ENCODE peak calls at places on chromosome 12, in nine cellular contexts. O is hepatic stellate cell; X is GM13976; P is activated T-cell treated with anti-CD3 and anti-CD28 coated beads for 1 hour; F is LoVo; C is stimulated activated CD4-positive, alpha-beta T cell treated with anti-CD3 and anti-CD28 coated beads, TNF-alpha, amount 100 ng/mL, for 1 hour; M is AG08396; Z is HCT116; T is M059J. K is an unnamed sample.

GRCh38 chr12:53004582-53004981 is 1.7 kb upstream of the EIF4B start:
- DNase-seq in Z (no peak), F (no peak), T (peak; percentile 24), M (no peak), P (no peak), O (no peak), X (no peak), C (no peak), K (no peak)

GRCh38 chr12:6116481-6117021 is 7.9 kb downstream of the VWF start:
- DNase-seq in P (no peak), Z (no peak), M (no peak), O (no peak), X (no peak), F (no peak), T (peak; percentile 76), C (no peak), K (no peak)

GRCh38 chr12:72543777-72544467 is 271.8 kb downstream of the TRHDE start:
- DNase-seq in Z (no peak), T (no peak), M (no peak), F (no peak), P (no peak), O (no peak), C (no peak), X (no peak), K (no peak)

GRCh38 chr12:68013181-68013580 is 23.9 kb downstream of the IFNG-AS1 start:
- DNase-seq in P (no peak), C (no peak), F (no peak), X (no peak), Z (no peak), T (no peak), O (no peak), M (no peak), K (no peak)

GRCh38 chr12:31510034-31510433 is 80.9 kb downstream of the DENND5B start:
- DNase-seq in F (no peak), P (no peak), O (no peak), X (no peak), M (no peak), C (no peak), T (no peak), Z (no peak), K (no peak)

GRCh38 chr12:121038861-121039654 is at the start of gene OASL:
- DNase-seq in C (peak; percentile 24), X (peak; percentile 54), F (peak; percentile 75), T (peak; percentile 92), P (peak; percentile 57), M (peak; percentile 28), O (no peak), Z (no peak), K (no peak)

GRCh38 chr12:88334271-88334670 is 192.2 kb downstream of the TMTC3 start:
- DNase-seq in X (no peak), M (peak; percentile 18), Z (no peak), T (peak; percentile 86), O (no peak), P (no peak), C (no peak), F (peak; percentile 63), K (no peak)

GRCh38 chr12:4562034-4562657 is at the start of gene DYRK4:
- DNase-seq in M (peak; percentile 85), F (peak; percentile 85), O (peak; percentile 62), Z (no peak), X (peak; percentile 46), P (no peak), T (no peak), C (no peak), K (peak; percentile 56)

GRCh38 chr12:553216-554000 is 93.7 kb downstream of the B4GALNT3 start:
- DNase-seq in T (no peak), O (no peak), C (no peak), P (no peak), M (no peak), F (no peak), X (no peak), Z (no peak), K (no peak)

GRCh38 chr12:50723870-50724269 is 40.0 kb upstream of the ATF1 start:
- DNase-seq in P (no peak), O (no peak), T (no peak), M (no peak), X (no peak), F (no peak), C (no peak), Z (no peak), K (no peak)

GRCh38 chr12:5165296-5165970 is 121.8 kb downstream of the KCNA5 start:
- DNase-seq in C (no peak), X (no peak), M (no peak), T (peak; percentile 89), F (peak; percentile 22), O (no peak), P (no peak), Z (no peak), K (no peak)

GRCh38 chr12:24361860-24362581 is 412.6 kb upstream of the SOX5 start:
- DNase-seq in M (no peak), Z (no peak), P (no peak), O (no peak), X (no peak), C (no peak), F (no peak), T (no peak), K (no peak)

GRCh38 chr12:79766705-79767464 is 76.1 kb upstream of the PAWR start:
- DNase-seq in M (no peak), Z (no peak), T (no peak), O (peak; percentile 14), F (no peak), C (no peak), P (no peak), X (no peak), K (no peak)

GRCh38 chr12:112524676-112525425 is 106.1 kb downstream of the PTPN11 start:
- DNase-seq in X (no peak), P (no peak), Z (no peak), M (peak; percentile 36), C (no peak), O (no peak), F (peak; percentile 23), T (peak; percentile 74), K (no peak)

GRCh38 chr12:62332598-62332997 is 72.4 kb downstream of the USP15 start:
- DNase-seq in T (peak; percentile 86), M (peak; percentile 27), X (no peak), Z (no peak), P (no peak), F (no peak), C (no peak), O (peak; percentile 11), K (no peak)

GRCh38 chr12:127455347-127456265 is 811.4 kb upstream of the TMEM132C start:
- DNase-seq in F (no peak), M (peak; percentile 75), X (peak; percentile 25), P (no peak), O (peak; percentile 21), Z (no peak), T (no peak), C (no peak), K (no peak)

GRCh38 chr12:132717531-132718387 is 7.1 kb downstream of the PGAM5 start:
- DNase-seq in Z (no peak), O (no peak), C (no peak), M (no peak), P (no peak), F (no peak), T (no peak), X (no peak), K (no peak)

GRCh38 chr12:100497105-100497795 is 23.6 kb downstream of the NR1H4 start:
- DNase-seq in X (no peak), M (no peak), Z (no peak), C (no peak), F (no peak), P (no peak), O (no peak), T (no peak), K (no peak)

GRCh38 chr12:104890463-104891096 is 67.5 kb downstream of the SLC41A2 start:
- DNase-seq in Z (no peak), X (peak; percentile 15), T (peak; percentile 5), F (no peak), O (no peak), M (no peak), P (no peak), C (no peak), K (no peak)

GRCh38 chr12:79001404-79001803 is 136.8 kb downstream of the SYT1 start:
- DNase-seq in M (no peak), Z (no peak), C (no peak), X (no peak), T (no peak), F (no peak), P (no peak), O (no peak), K (no peak)

GRCh38 chr12:53645191-53645590 is 19.0 kb upstream of the ATF7 start:
- DNase-seq in C (no peak), O (no peak), X (no peak), T (peak; percentile 62), F (no peak), P (no peak), M (no peak), Z (no peak), K (no peak)

GRCh38 chr12:11728154-11728755 is 78.8 kb downstream of the ETV6 start:
- DNase-seq in M (no peak), T (no peak), P (no peak), C (no peak), O (no peak), X (no peak), Z (no peak), F (no peak), K (no peak)

GRCh38 chr12:67677166-67677565 is 28.6 kb downstream of the DYRK2 start:
- DNase-seq in P (no peak), X (no peak), M (no peak), T (no peak), F (no peak), C (no peak), Z (no peak), O (no peak), K (no peak)

GRCh38 chr12:8953773-8954402 is 4.4 kb upstream of the M6PR start:
- DNase-seq in T (no peak), X (no peak), F (no peak), Z (no peak), O (no peak), C (no peak), M (no peak), P (no peak), K (no peak)

GRCh38 chr12:58148405-58148804 is 207.0 kb downstream of the ATP23 start:
- DNase-seq in Z (peak; percentile 6), M (no peak), C (no peak), O (no peak), T (peak; percentile 98), X (no peak), P (no peak), F (peak; percentile 25), K (peak; percentile 18)

GRCh38 chr12:88998421-88998820 is 353.9 kb downstream of the DUSP6 start:
- DNase-seq in O (no peak), X (no peak), M (no peak), F (no peak), C (no peak), P (no peak), Z (no peak), T (no peak), K (no peak)

GRCh38 chr12:5087831-5088554 is 44.3 kb downstream of the KCNA5 start:
- DNase-seq in Z (no peak), C (no peak), O (no peak), X (no peak), P (no peak), F (no peak), M (no peak), T (no peak), K (no peak)

GRCh38 chr12:122481861-122482260 is 18.9 kb downstream of the ZCCHC8 start:
- DNase-seq in T (no peak), M (no peak), Z (no peak), P (no peak), F (no peak), O (no peak), C (no peak), X (no peak), K (no peak)

GRCh38 chr12:49903700-49904423 is at the start of gene FAIM2:
- DNase-seq in T (peak; percentile 16), C (no peak), O (peak; percentile 78), X (peak; percentile 55), P (peak; percentile 23), F (no peak), Z (no peak), M (peak; percentile 85), K (peak; percentile 86)

GRCh38 chr12:26032719-26033241 is 74.3 kb downstream of the RASSF8 start:
- DNase-seq in P (no peak), X (no peak), F (peak; percentile 33), O (no peak), C (no peak), T (no peak), Z (no peak), M (no peak), K (no peak)

GRCh38 chr12:100716658-100716948 is 78.0 kb upstream of the ANO4 start:
- DNase-seq in O (no peak), Z (no peak), X (peak; percentile 34), P (no peak), C (no peak), M (no peak), F (no peak), T (no peak), K (no peak)

K was measured in hippocampal formation.